ENCODE peak calls at places on chromosomes 3 and 15, in five cellular contexts. One of them, this sample, is unnamed.

GRCh38 chr15:85793641-85794597 is 806 bp downstream of the KLHL25 start:
- DNase-seq in astrocyte: no peak
- DNase-seq in lower leg skin: no peak
- DNase-seq in tibial nerve: no peak
- DNase-seq in astrocyte of the spinal cord: peak
- DNase-seq in this sample: peak

GRCh38 chr3:95971573-95971972 is 842.8 kb upstream of the EPHA6 start:
- DNase-seq in astrocyte: peak
- DNase-seq in lower leg skin: peak
- DNase-seq in tibial nerve: no peak
- DNase-seq in astrocyte of the spinal cord: peak
- DNase-seq in this sample: peak

GRCh38 chr3:50227390-50228183 is 8.4 kb upstream of the GNAI2 start:
- DNase-seq in astrocyte: peak
- DNase-seq in lower leg skin: peak
- DNase-seq in tibial nerve: peak
- DNase-seq in astrocyte of the spinal cord: peak
- DNase-seq in this sample: peak

GRCh38 chr3:23992051-23992628 is 47.1 kb downstream of the NR1D2 start:
- DNase-seq in astrocyte: peak
- DNase-seq in lower leg skin: no peak
- DNase-seq in tibial nerve: no peak
- DNase-seq in astrocyte of the spinal cord: peak
- DNase-seq in this sample: peak

GRCh38 chr3:136790786-136791185 is 28.1 kb upstream of the SLC35G2 start:
- DNase-seq in astrocyte: no peak
- DNase-seq in lower leg skin: no peak
- DNase-seq in tibial nerve: no peak
- DNase-seq in astrocyte of the spinal cord: no peak
- DNase-seq in this sample: no peak

GRCh38 chr3:99128205-99128604 is 226.7 kb upstream of the DCBLD2 start:
- DNase-seq in astrocyte: peak
- DNase-seq in lower leg skin: no peak
- DNase-seq in tibial nerve: no peak
- DNase-seq in astrocyte of the spinal cord: peak
- DNase-seq in this sample: peak

GRCh38 chr15:83219026-83219425 is 11.4 kb upstream of the HDGFL3 start:
- DNase-seq in astrocyte: no peak
- DNase-seq in lower leg skin: no peak
- DNase-seq in tibial nerve: no peak
- DNase-seq in astrocyte of the spinal cord: no peak
- DNase-seq in this sample: no peak

GRCh38 chr3:52091566-52092290 is 35.4 kb upstream of the DUSP7 start:
- DNase-seq in astrocyte: no peak
- DNase-seq in lower leg skin: no peak
- DNase-seq in tibial nerve: no peak
- DNase-seq in astrocyte of the spinal cord: peak
- DNase-seq in this sample: peak

GRCh38 chr3:194522579-194523046 is 35.8 kb upstream of the ATP13A3 start:
- DNase-seq in astrocyte: peak
- DNase-seq in lower leg skin: no peak
- DNase-seq in tibial nerve: no peak
- DNase-seq in astrocyte of the spinal cord: peak
- DNase-seq in this sample: no peak

GRCh38 chr3:42394579-42395288 is 15.7 kb downstream of the LYZL4 start:
- DNase-seq in astrocyte: no peak
- DNase-seq in lower leg skin: no peak
- DNase-seq in tibial nerve: no peak
- DNase-seq in astrocyte of the spinal cord: no peak
- DNase-seq in this sample: no peak

DNA sequence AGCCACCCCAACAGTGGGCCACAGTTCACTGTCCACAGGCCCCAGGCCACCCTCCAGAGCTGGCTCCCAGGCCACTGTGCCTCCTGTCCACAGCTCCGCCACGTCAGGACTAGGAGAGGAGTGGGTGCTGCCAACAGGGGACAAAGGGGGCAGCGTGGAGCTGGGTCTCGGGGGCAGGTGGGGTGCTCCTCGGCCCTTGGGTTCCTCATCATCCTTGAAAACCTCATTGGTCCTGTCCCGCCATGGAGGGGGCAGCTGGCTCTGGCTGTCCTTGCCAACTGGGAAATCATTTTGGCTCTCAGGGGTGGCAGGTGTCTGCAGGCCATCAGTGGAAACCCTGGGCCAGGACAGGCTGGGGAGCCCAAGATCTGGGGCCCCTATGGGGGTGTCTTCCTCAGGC is 45.2 kb downstream of the ADAMTS7 start:
- DNase-seq in astrocyte: no peak
- DNase-seq in lower leg skin: no peak
- DNase-seq in tibial nerve: no peak
- DNase-seq in astrocyte of the spinal cord: no peak
- DNase-seq in this sample: no peak
- H3K4me3 ChIP-seq in astrocyte: no peak
- H3K4me3 ChIP-seq in lower leg skin: no peak
- H3K4me3 ChIP-seq in tibial nerve: no peak
- H3K4me3 ChIP-seq in astrocyte of the spinal cord: no peak
- H3K4me3 ChIP-seq in this sample: no peak

GRCh38 chr3:53641397-53641796 is 147.0 kb downstream of the CACNA1D start:
- DNase-seq in astrocyte: no peak
- DNase-seq in lower leg skin: no peak
- DNase-seq in tibial nerve: no peak
- DNase-seq in astrocyte of the spinal cord: no peak
- DNase-seq in this sample: no peak

GRCh38 chr3:53642211-53642610 is 147.8 kb downstream of the CACNA1D start:
- DNase-seq in astrocyte: no peak
- DNase-seq in lower leg skin: no peak
- DNase-seq in tibial nerve: no peak
- DNase-seq in astrocyte of the spinal cord: no peak
- DNase-seq in this sample: no peak

GRCh38 chr3:53645754-53646153 is 151.3 kb downstream of the CACNA1D start:
- DNase-seq in astrocyte: no peak
- DNase-seq in lower leg skin: no peak
- DNase-seq in tibial nerve: no peak
- DNase-seq in astrocyte of the spinal cord: no peak
- DNase-seq in this sample: no peak

GRCh38 chr3:53646723-53647122 is 152.3 kb downstream of the CACNA1D start:
- DNase-seq in astrocyte: no peak
- DNase-seq in lower leg skin: no peak
- DNase-seq in tibial nerve: no peak
- DNase-seq in astrocyte of the spinal cord: no peak
- DNase-seq in this sample: no peak

GRCh38 chr3:53643757-53644156 is 149.3 kb downstream of the CACNA1D start:
- DNase-seq in astrocyte: no peak
- DNase-seq in lower leg skin: no peak
- DNase-seq in tibial nerve: no peak
- DNase-seq in astrocyte of the spinal cord: no peak
- DNase-seq in this sample: no peak
- TF ChIP-seq CTCF in astrocyte: no peak
- TF ChIP-seq CTCF in lower leg skin: no peak
- TF ChIP-seq CTCF in tibial nerve: no peak
- TF ChIP-seq CTCF in astrocyte of the spinal cord: no peak
- TF ChIP-seq CTCF in this sample: no peak

DNA sequence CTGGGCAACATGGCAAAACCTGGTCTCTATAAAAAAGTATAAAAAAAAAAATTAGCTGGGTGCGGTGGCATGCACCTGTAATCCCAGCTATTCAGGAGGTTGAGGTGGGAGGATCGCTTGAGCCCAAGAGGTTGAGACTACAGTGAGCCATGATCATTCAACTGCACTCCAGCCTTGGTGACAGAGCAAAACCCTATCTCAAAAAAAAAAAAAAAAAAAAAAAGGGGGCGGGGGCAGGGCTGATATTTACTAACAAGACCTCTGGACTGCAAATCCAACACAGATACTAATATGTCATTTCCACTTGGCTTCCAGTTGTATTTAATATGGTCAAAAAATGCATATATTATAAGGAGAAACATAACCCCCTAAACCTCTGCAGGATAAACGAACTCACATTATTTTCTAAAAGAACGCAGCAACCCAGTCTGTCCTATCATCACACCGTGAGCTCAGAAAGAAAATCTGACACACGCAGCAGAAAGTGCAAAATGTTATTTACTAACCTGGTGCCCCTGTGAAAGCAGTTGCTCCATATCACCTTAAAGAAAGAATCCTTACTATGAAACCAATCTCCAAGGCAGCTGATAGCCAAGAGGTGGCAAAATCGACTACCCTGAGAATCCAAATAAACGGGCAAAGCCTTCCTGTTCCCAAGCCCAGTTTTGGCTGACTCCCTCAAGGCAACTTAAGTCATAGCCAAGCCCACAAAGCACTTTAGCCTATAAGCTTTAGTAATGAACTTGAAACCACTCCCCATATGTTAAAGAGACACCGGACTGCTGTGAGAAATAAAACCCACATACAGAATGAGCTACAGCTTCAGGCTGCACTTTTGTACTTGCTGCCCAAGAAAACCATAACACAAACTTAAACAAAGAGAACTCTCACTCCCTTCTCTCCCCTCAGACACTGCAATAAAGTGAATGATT is 39.3 kb downstream of the PLD1 start:
- DNase-seq in astrocyte: peak
- DNase-seq in lower leg skin: peak
- DNase-seq in tibial nerve: no peak
- DNase-seq in astrocyte of the spinal cord: peak
- DNase-seq in this sample: peak
- H3K4me3 ChIP-seq in astrocyte: peak
- H3K4me3 ChIP-seq in lower leg skin: no peak
- H3K4me3 ChIP-seq in tibial nerve: peak
- H3K4me3 ChIP-seq in astrocyte of the spinal cord: peak
- H3K4me3 ChIP-seq in this sample: peak

DNA sequence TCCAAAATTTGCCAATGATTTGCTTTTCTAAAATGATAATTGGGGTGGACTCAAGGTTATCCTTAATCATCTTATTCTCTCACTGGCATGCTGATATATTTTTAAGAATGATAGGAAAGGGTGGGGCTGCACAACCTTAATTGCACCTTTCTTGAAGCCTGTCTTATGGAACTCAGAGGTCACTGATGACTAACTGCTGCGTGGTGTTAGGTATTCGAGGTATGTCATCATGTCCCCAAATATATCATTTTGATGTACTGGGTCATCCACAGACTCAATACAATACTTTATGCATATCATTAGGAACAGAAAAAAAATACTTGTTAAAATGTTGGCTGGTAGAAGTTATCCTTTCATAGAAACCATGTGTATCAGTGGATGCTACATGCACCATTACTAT is 756.8 kb downstream of the NR2F2 start:
- DNase-seq in astrocyte: peak
- DNase-seq in lower leg skin: no peak
- DNase-seq in tibial nerve: no peak
- DNase-seq in astrocyte of the spinal cord: no peak
- DNase-seq in this sample: no peak
- TF ChIP-seq CTCF in astrocyte: no peak
- TF ChIP-seq CTCF in lower leg skin: no peak
- TF ChIP-seq CTCF in tibial nerve: no peak
- TF ChIP-seq CTCF in astrocyte of the spinal cord: no peak
- TF ChIP-seq CTCF in this sample: no peak